ENCODE peak calls at places on chromosomes 6 and 20, in six cellular contexts. S, U, O, Q, X and P are unnamed samples.
A peak's percentile ranks its signal among the peaks of the same experiment; 100 is the strongest.

GRCh38 chr6:43043310-43043709 is 10.3 kb downstream of the CUL7 start:
- DNase-seq in U (no peak), S (no peak), O (no peak), X (no peak), Q (no peak), P (no peak)

GRCh38 chr6:308307-308706 is 16.0 kb downstream of the DUSP22 start:
- DNase-seq in Q (no peak), X (no peak), O (no peak), S (no peak), U (no peak), P (no peak)

GRCh38 chr20:61589055-61589385 is 337.0 kb downstream of the CDH4 start:
- DNase-seq in X (no peak), U (no peak), S (no peak), O (peak; percentile 80), Q (no peak), P (no peak)

GRCh38 chr20:60984666-60985065 is 267.4 kb upstream of the CDH4 start:
- DNase-seq in U (peak; percentile 89), O (no peak), Q (no peak), X (no peak), S (no peak), P (no peak)

GRCh38 chr6:166027761-166028160 is 139.9 kb downstream of the TBXT start:
- DNase-seq in U (no peak), X (no peak), Q (no peak), S (no peak), O (peak; percentile 62), P (no peak)

GRCh38 chr6:46645265-46645664 is 7.4 kb downstream of the CYP39A1 start:
- DNase-seq in U (no peak), Q (no peak), S (no peak), O (no peak), X (no peak), P (no peak)

GRCh38 chr20:63357921-63358905 is 2.9 kb downstream of the CHRNA4 start:
- DNase-seq in O (no peak), U (peak; percentile 94), Q (no peak), X (peak; percentile 34), S (no peak), P (peak; percentile 85)

GRCh38 chr6:122817766-122818165 is 28.7 kb downstream of the SMPDL3A start:
- DNase-seq in X (no peak), S (no peak), U (no peak), O (no peak), Q (no peak), P (no peak)

GRCh38 chr20:46374383-46374782 is 32.0 kb downstream of the ELMO2 start:
- DNase-seq in O (no peak), Q (no peak), U (no peak), S (no peak), X (no peak), P (no peak)

GRCh38 chr6:32931211-32931610 is 9.6 kb downstream of the HLA-DMB start:
- DNase-seq in X (no peak), S (no peak), U (no peak), O (no peak), Q (no peak), P (no peak)

GRCh38 chr6:13565921-13566320 is 8.5 kb upstream of the SIRT5 start:
- DNase-seq in Q (no peak), U (no peak), S (no peak), X (no peak), O (no peak), P (no peak)

GRCh38 chr6:34484899-34485298 is 19.0 kb downstream of the PACSIN1 start:
- DNase-seq in X (no peak), U (no peak), O (no peak), S (no peak), Q (peak; percentile 66), P (no peak)

GRCh38 chr6:73942581-73942980 is 246.6 kb downstream of the CD109 start:
- DNase-seq in Q (no peak), U (no peak), X (no peak), O (peak; percentile 12), S (no peak), P (no peak)

GRCh38 chr6:96743496-96743895 is 93.8 kb downstream of the GPR63 start:
- DNase-seq in S (no peak), O (peak; percentile 10), Q (no peak), U (no peak), X (no peak), P (no peak)

GRCh38 chr20:44576297-44576696 is 6.1 kb upstream of the PKIG start:
- DNase-seq in U (no peak), O (peak; percentile 62), Q (no peak), S (no peak), X (no peak), P (no peak)

GRCh38 chr6:41335943-41336342 is 535 bp downstream of the NCR2 start:
- DNase-seq in S (no peak), Q (no peak), X (no peak), O (no peak), U (no peak), P (no peak)

GRCh38 chr6:110661426-110661825 is 153.8 kb downstream of the CDK19 start:
- DNase-seq in X (no peak), S (no peak), Q (no peak), U (no peak), O (no peak), P (no peak)

GRCh38 chr6:105488521-105489212 is 85.8 kb upstream of the PREP start:
- DNase-seq in X (peak; percentile 17), U (no peak), Q (no peak), O (no peak), S (no peak), P (no peak)

GRCh38 chr6:54191460-54191859 is 80.2 kb downstream of the MLIP start:
- DNase-seq in O (peak; percentile 79), S (no peak), X (peak; percentile 25), Q (no peak), U (no peak), P (no peak)

GRCh38 chr6:34572585-34572984 is 16.5 kb upstream of the SPDEF start:
- DNase-seq in Q (no peak), O (no peak), X (no peak), S (no peak), U (no peak), P (no peak)

GRCh38 chr6:159590794-159591193 is 102.2 kb downstream of the SOD2 start:
- DNase-seq in Q (no peak), X (no peak), O (no peak), S (no peak), U (no peak), P (no peak)

GRCh38 chr6:3296537-3297453 is 38.0 kb downstream of the PSMG4 start:
- DNase-seq in X (no peak), S (peak; percentile 13), O (peak; percentile 17), Q (no peak), U (no peak), P (no peak)

GRCh38 chr6:117072134-117072533 is 193.2 kb upstream of the VGLL2 start:
- DNase-seq in X (no peak), U (no peak), Q (no peak), O (no peak), S (no peak), P (peak; percentile 51)

GRCh38 chr20:61934716-61935530 is 130.8 kb downstream of the TAF4 start:
- DNase-seq in Q (no peak), S (no peak), X (no peak), U (peak; percentile 47), O (no peak), P (no peak)

GRCh38 chr6:10309826-10310405 is 105.0 kb downstream of the TFAP2A start:
- DNase-seq in S (no peak), Q (no peak), U (no peak), X (no peak), O (no peak), P (no peak)

GRCh38 chr20:658731-659291 is 5.8 kb upstream of the SRXN1 start:
- DNase-seq in X (no peak), Q (no peak), O (no peak), S (no peak), U (no peak), P (no peak)

GRCh38 chr6:158292016-158292415 is 20.2 kb upstream of the TULP4 start:
- DNase-seq in O (no peak), X (no peak), Q (no peak), S (no peak), U (no peak), P (no peak)

GRCh38 chr6:126300735-126301134 is 39.2 kb upstream of the CENPW start:
- DNase-seq in S (no peak), X (no peak), O (no peak), Q (no peak), U (no peak), P (no peak)

GRCh38 chr6:154814063-154814462 is 80.8 kb downstream of the SCAF8 start:
- DNase-seq in U (no peak), X (no peak), O (no peak), Q (no peak), S (no peak), P (no peak)

GRCh38 chr6:30793521-30794194 is 49.3 kb upstream of the IER3 start:
- DNase-seq in X (peak; percentile 41), O (peak; percentile 94), U (no peak), Q (no peak), S (no peak), P (no peak)